ENCODE peak calls at places on chromosome 9, in seven cellular contexts. P is mesenchymal stem cell, M is IMR-90, N is H9, B is mesendoderm, T is H1, K is trophoblast cell. D is an unnamed sample.

GRCh38 chr9:35940474-35941467 is 17.2 kb downstream of the OR2S2 start:
- DNase-seq in P (no peak), M (no peak), N (no peak), B (no peak), T (no peak), K (peak), D (no peak)

GRCh38 chr9:88106492-88106891 is 31.8 kb downstream of the SPATA31C2 start:
- DNase-seq in P (peak), M (peak), N (peak), B (peak), T (no peak), K (peak), D (no peak)

GRCh38 chr9:135588886-135589595 is 27.5 kb downstream of the PAEP start:
- DNase-seq in P (no peak), M (no peak), N (peak), B (no peak), T (peak), K (no peak), D (no peak)

GRCh38 chr9:94825620-94825958 is 99.1 kb downstream of the AOPEP start:
- DNase-seq in P (no peak), M (no peak), N (no peak), B (no peak), T (no peak), K (no peak), D (no peak)

GRCh38 chr9:16884952-16885513 is 14.6 kb upstream of the BNC2 start:
- DNase-seq in P (peak), M (peak), N (no peak), B (no peak), T (no peak), K (peak), D (no peak)

GRCh38 chr9:114611516-114612271 is 603 bp downstream of the TMEM268 start:
- DNase-seq in P (peak), M (peak), N (peak), B (peak), T (peak), K (peak), D (no peak)

GRCh38 chr9:112861638-112862555 is 28.8 kb downstream of the SLC46A2 start:
- DNase-seq in P (peak), M (peak), N (no peak), B (no peak), T (no peak), K (peak), D (no peak)

GRCh38 chr9:116271307-116271706 is 117.7 kb downstream of the PAPPA start:
- DNase-seq in P (no peak), M (no peak), N (no peak), B (no peak), T (no peak), K (peak), D (no peak)

GRCh38 chr9:101991926-101992325 is 253.5 kb upstream of the GRIN3A start:
- DNase-seq in P (no peak), M (no peak), N (no peak), B (no peak), T (no peak), K (no peak), D (no peak)

GRCh38 chr9:81844131-81844567 is 84.1 kb upstream of the SPATA31D4 start:
- DNase-seq in P (no peak), M (no peak), N (no peak), B (no peak), T (no peak), K (peak), D (no peak)

GRCh38 chr9:129569506-129570449 is 51.1 kb downstream of the C9orf50 start:
- DNase-seq in P (peak), M (peak), N (peak), B (peak), T (peak), K (peak), D (no peak)

GRCh38 chr9:92767078-92768054 is 2.7 kb upstream of the BICD2 start:
- DNase-seq in P (no peak), M (no peak), N (no peak), B (no peak), T (no peak), K (no peak), D (no peak)

GRCh38 chr9:114883709-114884108 is 46.7 kb downstream of the TNFSF8 start:
- DNase-seq in P (no peak), M (no peak), N (no peak), B (no peak), T (no peak), K (no peak), D (no peak)

GRCh38 chr9:96176901-96177718 is 124.9 kb downstream of the HSD17B3 start:
- DNase-seq in P (no peak), M (no peak), N (peak), B (peak), T (no peak), K (no peak), D (no peak)

GRCh38 chr9:129676970-129677369 is 11.5 kb downstream of the PRRX2 start:
- DNase-seq in P (no peak), M (no peak), N (no peak), B (no peak), T (peak), K (no peak), D (no peak)

GRCh38 chr9:93464395-93464794 is 11.0 kb upstream of the FAM120AOS start:
- DNase-seq in P (no peak), M (no peak), N (no peak), B (no peak), T (no peak), K (no peak), D (no peak)

GRCh38 chr9:77751341-77752091 is 103.4 kb upstream of the GNA14 start:
- DNase-seq in P (peak), M (peak), N (peak), B (peak), T (no peak), K (peak), D (peak)

DNA sequence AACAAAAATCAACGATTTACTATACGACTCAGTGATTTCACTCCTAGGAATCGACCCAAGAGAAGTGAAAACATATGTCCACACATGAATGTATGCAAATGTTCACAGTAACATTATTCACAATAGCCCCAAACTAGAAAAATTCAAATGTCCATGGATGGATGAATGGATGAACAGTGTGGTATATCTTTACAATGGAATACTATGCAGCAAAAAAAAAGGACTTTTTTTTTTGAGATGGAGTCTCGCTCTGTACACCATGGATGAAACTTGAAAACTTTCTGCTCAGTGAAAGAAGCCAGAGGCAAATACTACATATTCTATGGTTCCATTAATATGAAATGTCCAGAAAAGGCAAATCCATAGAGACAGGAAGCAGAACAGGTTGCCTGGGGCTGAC is 233.8 kb downstream of the ROR2 start:
- DNase-seq in P (no peak), M (no peak), N (no peak), B (no peak), T (no peak), K (no peak), D (no peak)
- H4K8ac ChIP-seq in P (no peak), M (no peak), N (no peak), B (no peak), T (no peak), K (no peak), D (no peak)

DNA sequence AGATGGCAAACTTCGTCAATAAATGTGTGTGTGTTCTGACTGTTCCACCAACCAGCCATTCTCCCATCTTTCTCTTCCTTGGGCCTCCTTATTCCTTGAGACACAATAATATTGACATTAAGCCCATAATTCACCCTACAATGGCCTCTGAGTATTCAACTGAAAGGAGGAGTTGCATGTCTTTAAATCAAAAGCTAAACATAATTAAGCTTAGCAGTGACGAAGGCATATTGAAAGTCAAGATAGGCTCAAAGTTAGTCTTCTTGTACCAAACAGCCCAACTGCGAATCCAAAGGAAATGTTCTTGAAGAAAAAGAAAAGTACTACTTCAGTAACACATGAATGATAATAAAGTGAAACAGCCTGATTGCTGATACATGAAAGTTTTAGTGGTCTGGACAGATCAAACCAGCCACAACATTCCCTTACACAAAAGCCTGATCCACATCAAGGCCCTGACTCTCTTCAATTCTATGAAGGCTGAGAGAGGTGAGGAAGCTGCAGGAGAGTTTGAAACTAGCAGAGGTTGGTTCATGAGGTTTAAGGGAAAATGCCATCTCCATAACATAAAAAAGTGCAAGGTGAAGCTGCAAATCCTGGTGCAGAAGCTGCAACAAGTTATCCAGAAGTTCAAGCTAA is 81.4 kb downstream of the DENND1A start:
- DNase-seq in P (no peak), M (no peak), N (no peak), B (no peak), T (no peak), K (no peak), D (no peak)
- H4K8ac ChIP-seq in P (no peak), M (no peak), N (no peak), B (no peak), T (no peak), K (no peak), D (no peak)

DNA sequence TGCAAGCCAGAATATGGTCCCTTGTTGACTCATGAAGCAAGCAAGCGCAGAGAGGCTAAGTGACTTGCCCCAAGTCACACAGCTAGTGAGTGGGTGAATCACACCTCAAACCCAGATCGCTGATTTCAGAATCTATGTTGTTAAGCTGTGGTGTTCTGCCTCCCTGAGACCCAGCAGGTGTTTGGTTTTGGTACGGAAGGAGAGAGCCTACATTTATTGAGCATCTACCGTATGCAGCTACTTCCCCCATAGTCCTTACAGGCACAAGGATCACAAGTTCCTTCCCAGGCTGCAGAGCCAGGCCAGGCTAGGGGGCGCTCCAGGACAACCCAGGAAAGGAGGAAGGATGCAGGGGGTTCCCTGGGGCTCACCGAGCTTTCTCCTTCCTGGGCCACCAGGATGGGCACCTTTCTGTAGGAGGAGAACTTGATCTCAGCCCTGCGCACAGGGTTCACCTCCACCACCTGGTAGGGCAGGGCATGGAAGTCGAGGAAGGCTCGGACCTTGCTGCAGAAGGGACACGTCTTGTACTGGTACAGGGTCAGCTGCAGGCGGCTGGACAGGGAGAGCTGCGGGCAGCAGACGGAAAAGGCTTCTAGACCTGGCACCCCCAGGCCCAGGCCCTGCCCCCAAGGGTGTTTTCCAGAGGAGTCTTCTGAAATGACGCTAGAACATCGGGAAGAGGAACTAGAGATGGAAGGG is 2.5 kb downstream of the PTGES2 start:
- DNase-seq in P (peak), M (peak), N (peak), B (peak), T (peak), K (peak), D (peak)
- H4K8ac ChIP-seq in P (no peak), M (no peak), N (no peak), B (no peak), T (no peak), K (no peak), D (no peak)

DNA sequence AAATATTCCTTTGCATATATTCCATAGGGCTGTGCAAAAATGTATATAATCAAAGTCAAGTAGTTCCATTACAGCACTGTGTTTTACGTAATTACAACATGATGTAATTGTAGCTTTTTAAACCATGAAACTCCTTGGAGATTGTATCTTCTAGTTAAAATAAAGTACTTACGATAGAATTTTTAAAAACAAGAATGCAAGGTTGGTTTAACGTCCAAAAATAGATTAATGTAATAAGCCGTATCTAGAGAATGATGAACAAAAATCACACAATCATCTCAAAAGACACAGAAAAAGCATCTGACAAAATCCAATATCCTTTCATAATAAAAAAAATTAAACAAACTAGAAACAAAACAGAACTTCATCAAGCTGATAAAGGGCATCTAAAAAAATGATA is 86.2 kb downstream of the DENND1A start:
- DNase-seq in P (no peak), M (no peak), N (no peak), B (no peak), T (no peak), K (no peak), D (no peak)
- H4K8ac ChIP-seq in P (no peak), M (no peak), N (no peak), B (no peak), T (no peak), K (no peak), D (no peak)

GRCh38 chr9:117304613-117305012 is 110.2 kb downstream of the ASTN2 start:
- DNase-seq in P (no peak), M (no peak), N (no peak), B (no peak), T (no peak), K (no peak), D (no peak)

GRCh38 chr9:117296453-117296852 is 118.4 kb downstream of the ASTN2 start:
- DNase-seq in P (no peak), M (no peak), N (no peak), B (no peak), T (no peak), K (no peak), D (no peak)

GRCh38 chr9:117305454-117305853 is 109.4 kb downstream of the ASTN2 start:
- DNase-seq in P (no peak), M (no peak), N (no peak), B (no peak), T (no peak), K (no peak), D (no peak)

GRCh38 chr9:117303643-117304230 is 111.1 kb downstream of the ASTN2 start:
- DNase-seq in P (no peak), M (no peak), N (no peak), B (no peak), T (no peak), K (no peak), D (no peak)

GRCh38 chr9:117300686-117301085 is 114.2 kb downstream of the ASTN2 start:
- DNase-seq in P (no peak), M (no peak), N (no peak), B (no peak), T (no peak), K (no peak), D (no peak)
- H4K8ac ChIP-seq in P (no peak), M (no peak), N (no peak), B (no peak), T (no peak), K (no peak), D (no peak)

GRCh38 chr9:97397220-97397619 is 14.7 kb upstream of the TDRD7 start:
- DNase-seq in P (no peak), M (no peak), N (no peak), B (no peak), T (no peak), K (no peak), D (no peak)

GRCh38 chr9:97396256-97396655 is 15.6 kb upstream of the TDRD7 start:
- DNase-seq in P (no peak), M (no peak), N (no peak), B (no peak), T (no peak), K (no peak), D (no peak)

GRCh38 chr9:97394881-97395280 is 17.0 kb upstream of the TDRD7 start:
- DNase-seq in P (no peak), M (no peak), N (no peak), B (no peak), T (no peak), K (no peak), D (no peak)

GRCh38 chr9:97398999-97399758 is 12.7 kb upstream of the TDRD7 start:
- DNase-seq in P (peak), M (peak), N (peak), B (peak), T (peak), K (peak), D (no peak)

GRCh38 chr9:97395745-97396144 is 16.2 kb upstream of the TDRD7 start:
- DNase-seq in P (no peak), M (no peak), N (no peak), B (no peak), T (no peak), K (no peak), D (no peak)
- H4K8ac ChIP-seq in P (no peak), M (no peak), N (no peak), B (no peak), T (no peak), K (no peak), D (no peak)

DNA sequence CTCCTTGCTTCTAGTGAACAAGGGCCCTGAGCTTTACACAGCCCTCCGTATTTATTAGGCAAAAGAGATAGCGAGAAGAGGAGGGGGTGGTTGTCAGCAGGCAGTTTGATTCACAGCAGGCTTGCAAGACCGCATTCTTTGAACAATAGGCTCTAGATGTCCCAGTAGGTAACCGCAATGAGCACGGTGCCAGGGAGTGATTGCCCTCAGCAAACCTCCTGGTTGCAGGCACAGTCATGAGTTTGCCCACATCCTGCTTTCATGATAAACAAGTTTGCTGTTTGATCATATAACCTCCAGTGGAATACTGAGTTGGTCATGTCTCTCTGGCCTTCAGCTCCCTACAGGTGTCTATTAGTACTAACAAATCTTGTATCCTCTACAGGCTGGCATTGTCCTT is 66.1 kb downstream of the CACNA1B start:
- DNase-seq in P (no peak), M (no peak), N (no peak), B (no peak), T (no peak), K (no peak), D (no peak)
- H4K8ac ChIP-seq in P (no peak), M (no peak), N (no peak), B (no peak), T (no peak), K (no peak), D (no peak)

GRCh38 chr9:76704601-76705204 is 59.5 kb upstream of the PCA3 start:
- DNase-seq in P (peak), M (peak), N (no peak), B (peak), T (no peak), K (peak), D (peak)

GRCh38 chr9:76699966-76700365 is 64.3 kb upstream of the PCA3 start:
- DNase-seq in P (peak), M (peak), N (no peak), B (no peak), T (no peak), K (no peak), D (no peak)

GRCh38 chr9:76700916-76701315 is 63.3 kb upstream of the PCA3 start:
- DNase-seq in P (no peak), M (no peak), N (no peak), B (no peak), T (no peak), K (no peak), D (no peak)

GRCh38 chr9:76703270-76703669 is 61.0 kb upstream of the PCA3 start:
- DNase-seq in P (no peak), M (no peak), N (no peak), B (no peak), T (no peak), K (no peak), D (no peak)

DNA sequence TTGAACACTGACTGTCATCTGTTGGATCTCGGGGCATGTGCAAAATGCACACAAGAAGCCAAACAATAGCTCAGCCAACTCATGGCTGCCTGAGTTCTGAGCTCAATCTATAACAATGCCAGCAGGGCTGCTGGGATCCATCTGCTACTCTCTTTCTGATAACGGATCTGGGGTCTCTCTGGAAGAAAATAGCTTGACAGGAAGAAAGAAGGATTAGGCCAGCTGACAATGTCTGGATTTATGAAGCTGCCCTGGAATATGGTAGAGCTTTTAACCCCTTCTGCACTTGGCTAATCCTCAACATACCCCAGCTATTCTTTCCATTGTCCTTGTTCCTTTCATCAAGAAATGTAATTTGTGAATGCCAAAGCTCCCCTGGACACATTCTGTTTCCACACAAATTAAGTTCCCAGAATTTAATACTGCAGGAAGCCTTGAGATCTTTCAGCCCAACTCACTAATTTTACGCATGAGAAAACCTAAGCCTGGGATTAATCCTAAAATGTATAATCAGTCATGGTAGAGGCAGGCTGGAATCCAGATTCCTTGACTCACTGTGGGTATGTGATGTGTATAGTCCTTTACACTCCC is 62.7 kb upstream of the PCA3 start:
- DNase-seq in P (no peak), M (no peak), N (no peak), B (no peak), T (no peak), K (no peak), D (peak)
- H4K8ac ChIP-seq in P (no peak), M (no peak), N (no peak), B (no peak), T (no peak), K (no peak), D (no peak)

DNA sequence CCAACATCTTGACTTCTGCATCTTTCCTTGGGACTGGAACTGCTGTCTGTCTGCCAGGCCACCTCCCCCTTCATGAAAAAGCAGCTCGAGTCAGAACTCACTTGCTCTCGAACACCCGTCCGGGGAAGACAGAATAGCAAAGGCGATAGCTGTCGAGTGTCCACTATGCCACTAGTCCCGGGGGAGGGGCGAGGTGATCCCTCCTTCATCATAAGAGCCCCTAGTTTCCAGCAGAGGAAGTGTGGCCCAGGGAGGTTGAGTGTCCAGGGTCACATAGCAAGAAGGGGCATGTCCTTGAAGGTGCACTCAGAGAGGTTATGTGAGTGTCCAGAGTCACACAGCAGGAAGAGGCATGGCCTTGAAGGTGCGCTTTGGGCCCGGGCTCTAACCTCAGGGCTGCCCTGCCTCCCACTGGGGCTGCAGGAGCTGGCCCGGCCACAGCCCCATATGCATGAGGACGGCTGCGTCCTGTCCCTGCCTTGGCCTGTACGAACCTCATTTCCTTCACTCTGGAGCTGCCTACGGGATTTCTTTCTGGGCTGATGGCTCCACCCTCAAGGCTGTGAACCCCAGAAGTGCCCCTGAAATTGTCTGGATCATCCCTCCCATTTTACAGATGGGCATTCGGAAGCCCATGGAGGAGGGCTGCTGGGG is 6.7 kb downstream of the DBH start:
- DNase-seq in P (no peak), M (no peak), N (no peak), B (no peak), T (no peak), K (no peak), D (no peak)
- H4K8ac ChIP-seq in P (no peak), M (no peak), N (no peak), B (no peak), T (no peak), K (no peak), D (no peak)

D was measured in neuronal stem cell.